ENCODE peak calls at places on chromosomes 13 and 19, in six cellular contexts. L is neuronal stem cell, N is H1, A is IMR-90, G is mesendoderm, Z is trophoblast cell. P is an unnamed sample.

GRCh38 chr19:16934489-16934888 is 45.7 kb downstream of the F2RL3 start:
- DNase-seq in L (no peak), N (no peak), A (no peak), G (no peak), Z (no peak), P (no peak)

GRCh38 chr19:32676186-32676894 is 692 bp downstream of the RGS9BP start:
- DNase-seq in L (peak; percentile 15), N (no peak), A (no peak), G (peak; percentile 48), Z (peak; percentile 56), P (no peak)

GRCh38 chr19:6947745-6948144 is 60.4 kb downstream of the ADGRE1 start:
- DNase-seq in L (no peak), N (no peak), A (no peak), G (no peak), Z (no peak), P (peak; percentile 44)

GRCh38 chr19:9566729-9567128 is 17.6 kb downstream of the ZNF121 start:
- DNase-seq in L (no peak), N (no peak), A (no peak), G (no peak), Z (peak; percentile 4), P (no peak)

GRCh38 chr19:5826531-5827341 is 12.8 kb downstream of the FUT6 start:
- DNase-seq in L (peak; percentile 32), N (no peak), A (no peak), G (peak; percentile 76), Z (peak; percentile 79), P (peak; percentile 56)

GRCh38 chr13:24032252-24032651 is 128.3 kb upstream of the SPATA13 start:
- DNase-seq in L (no peak), N (no peak), A (peak; percentile 84), G (no peak), Z (no peak), P (peak; percentile 21)

GRCh38 chr19:46998445-46999142 is 21.0 kb upstream of the NPAS1 start:
- DNase-seq in L (no peak), N (no peak), A (no peak), G (no peak), Z (no peak), P (no peak)

GRCh38 chr13:59701261-59701660 is 462.5 kb downstream of the DIAPH3 start:
- DNase-seq in L (no peak), N (no peak), A (no peak), G (no peak), Z (no peak), P (no peak)

GRCh38 chr13:45092668-45093067 is 27.6 kb upstream of the GTF2F2 start:
- DNase-seq in L (no peak), N (no peak), A (no peak), G (no peak), Z (no peak), P (no peak)

GRCh38 chr13:69980799-69981198 is 126.8 kb upstream of the ATXN8OS start:
- DNase-seq in L (no peak), N (no peak), A (no peak), G (no peak), Z (no peak), P (peak; percentile 16)

GRCh38 chr13:33676700-33677048 is 141.3 kb upstream of the RFC3 start:
- DNase-seq in L (no peak), N (no peak), A (peak; percentile 21), G (peak; percentile 37), Z (peak; percentile 49), P (peak; percentile 22)

GRCh38 chr13:62482351-62482750 is 1066.7 kb upstream of the PCDH20 start:
- DNase-seq in L (no peak), N (no peak), A (no peak), G (no peak), Z (no peak), P (no peak)

GRCh38 chr19:38250821-38251563 is 5.2 kb downstream of the PPP1R14A start:
- DNase-seq in L (no peak), N (no peak), A (no peak), G (no peak), Z (peak; percentile 55), P (peak; percentile 80)

GRCh38 chr19:10832659-10833296 is 3.2 kb downstream of the TMED1 start:
- DNase-seq in L (no peak), N (no peak), A (no peak), G (no peak), Z (no peak), P (no peak)

GRCh38 chr13:111249637-111250360 is 70.6 kb upstream of the TEX29 start:
- DNase-seq in L (no peak), N (no peak), A (no peak), G (no peak), Z (peak; percentile 15), P (no peak)

GRCh38 chr13:88424463-88424862 is 753.3 kb downstream of the SLITRK5 start:
- DNase-seq in L (no peak), N (no peak), A (no peak), G (no peak), Z (no peak), P (no peak)

GRCh38 chr19:13764821-13765394 is 586 bp downstream of the MRI1 start:
- DNase-seq in L (no peak), N (no peak), A (no peak), G (no peak), Z (peak; percentile 44), P (peak; percentile 27)

GRCh38 chr19:52114691-52115090 is 19.1 kb upstream of the ZNF841 start:
- DNase-seq in L (no peak), N (no peak), A (no peak), G (no peak), Z (no peak), P (no peak)

GRCh38 chr19:55669418-55670279 is 5.4 kb upstream of the EPN1 start:
- DNase-seq in L (no peak), N (no peak), A (no peak), G (no peak), Z (no peak), P (no peak)

GRCh38 chr13:38944219-38944618 is 46.4 kb downstream of the STOML3 start:
- DNase-seq in L (no peak), N (no peak), A (no peak), G (peak; percentile 46), Z (peak; percentile 23), P (no peak)

GRCh38 chr19:44813331-44814131 is 4.6 kb downstream of the BCAM start:
- DNase-seq in L (no peak), N (no peak), A (no peak), G (no peak), Z (no peak), P (no peak)

GRCh38 chr13:30112602-30113435 is 194.5 kb downstream of the KATNAL1 start:
- DNase-seq in L (peak; percentile 80), N (peak; percentile 43), A (peak; percentile 85), G (peak; percentile 90), Z (peak; percentile 91), P (peak; percentile 86)

DNA sequence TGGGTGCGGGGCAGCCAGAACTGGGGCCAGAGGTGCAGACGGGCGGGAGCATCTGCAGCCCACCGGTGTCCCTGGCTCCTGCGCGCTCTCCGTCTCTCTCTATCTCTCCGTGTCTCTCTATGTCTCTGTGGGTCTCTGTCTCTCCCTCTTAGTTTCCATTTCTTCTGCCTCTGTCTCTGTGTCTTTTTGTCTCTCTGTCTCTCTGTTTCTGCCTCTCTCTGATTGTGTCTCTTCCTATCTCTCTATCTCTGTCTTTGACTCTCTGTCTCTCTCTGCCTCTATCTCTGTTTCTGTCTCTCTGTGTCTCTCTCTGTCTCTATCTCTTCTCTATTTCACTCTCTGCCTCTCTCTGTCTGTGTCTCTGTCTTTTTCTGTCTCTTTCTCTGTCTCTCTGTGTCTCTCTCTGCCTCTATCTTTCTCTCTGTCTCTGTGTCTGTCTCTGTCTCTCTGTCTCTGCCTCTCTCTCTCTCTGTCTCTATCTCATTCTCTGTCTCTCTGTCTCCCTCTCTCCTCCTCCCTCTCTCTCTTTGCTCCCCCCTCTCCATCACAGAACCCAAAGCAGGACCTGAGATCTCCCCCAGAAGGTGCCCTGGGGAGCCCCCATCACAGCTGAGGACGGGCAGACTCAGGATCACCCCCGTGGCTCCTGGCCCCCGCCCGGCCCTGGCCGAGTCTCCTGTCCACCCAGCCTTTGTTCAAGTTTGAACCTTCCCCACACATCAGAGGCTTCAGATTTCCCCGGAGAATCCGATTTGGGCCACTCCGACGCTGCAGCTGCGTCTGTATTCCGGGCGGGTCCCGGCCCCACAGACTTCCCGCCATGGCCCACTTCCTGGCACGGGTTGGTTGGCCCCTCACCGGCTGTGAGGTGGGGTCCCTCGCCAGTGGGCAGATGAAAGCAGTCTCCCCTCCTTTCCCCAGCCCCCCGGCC is 48.6 kb upstream of the TCF3 start:
- DNase-seq in L (no peak), N (no peak), A (no peak), G (no peak), Z (no peak), P (no peak)
- H3K4me3 ChIP-seq in L (no peak overlapping the region), N (no peak overlapping the region), A (no peak overlapping the region), G (no peak overlapping the region), Z (no peak overlapping the region), P (no peak overlapping the region)

GRCh38 chr19:40750285-40751064 is at the start of gene ACTMAP:
- DNase-seq in L (peak; percentile 100), N (peak; percentile 99), A (peak; percentile 100), G (peak; percentile 100), Z (peak; percentile 100), P (peak; percentile 100)
- H2BK120ac ChIP-seq in L (no peak within 1 kb of the TSS), N (peak within 1 kb of the TSS; percentile 83), A (peak within 1 kb of the TSS; percentile 79), G (peak within 1 kb of the TSS; percentile 30), Z (peak within 1 kb of the TSS; percentile 91), P (peak within 1 kb of the TSS; percentile 91)

GRCh38 chr13:40194204-40194806 is 472.1 kb downstream of the FOXO1 start:
- DNase-seq in L (no peak), N (no peak), A (no peak), G (no peak), Z (no peak), P (no peak)
- H3K4me3 ChIP-seq in L (no peak overlapping the region), N (no peak overlapping the region), A (no peak overlapping the region), G (no peak overlapping the region), Z (no peak overlapping the region), P (peak overlapping the region; percentile 56)

GRCh38 chr19:42076375-42076944 is 494 bp downstream of the ZNF574 start:
- DNase-seq in L (no peak), N (no peak), A (no peak), G (no peak), Z (no peak), P (no peak)

GRCh38 chr19:42075364-42075615 is 676 bp upstream of the ZNF574 start:
- DNase-seq in L (no peak), N (no peak), A (no peak), G (peak; percentile 20), Z (no peak), P (no peak)

GRCh38 chr19:42078058-42078457 is 2.1 kb downstream of the ZNF574 start:
- DNase-seq in L (no peak), N (no peak), A (no peak), G (no peak), Z (no peak), P (no peak)

GRCh38 chr19:42074513-42075363 is 1.2 kb upstream of the ZNF574 start:
- DNase-seq in L (no peak), N (no peak), A (no peak), G (no peak), Z (no peak), P (no peak)

DNA sequence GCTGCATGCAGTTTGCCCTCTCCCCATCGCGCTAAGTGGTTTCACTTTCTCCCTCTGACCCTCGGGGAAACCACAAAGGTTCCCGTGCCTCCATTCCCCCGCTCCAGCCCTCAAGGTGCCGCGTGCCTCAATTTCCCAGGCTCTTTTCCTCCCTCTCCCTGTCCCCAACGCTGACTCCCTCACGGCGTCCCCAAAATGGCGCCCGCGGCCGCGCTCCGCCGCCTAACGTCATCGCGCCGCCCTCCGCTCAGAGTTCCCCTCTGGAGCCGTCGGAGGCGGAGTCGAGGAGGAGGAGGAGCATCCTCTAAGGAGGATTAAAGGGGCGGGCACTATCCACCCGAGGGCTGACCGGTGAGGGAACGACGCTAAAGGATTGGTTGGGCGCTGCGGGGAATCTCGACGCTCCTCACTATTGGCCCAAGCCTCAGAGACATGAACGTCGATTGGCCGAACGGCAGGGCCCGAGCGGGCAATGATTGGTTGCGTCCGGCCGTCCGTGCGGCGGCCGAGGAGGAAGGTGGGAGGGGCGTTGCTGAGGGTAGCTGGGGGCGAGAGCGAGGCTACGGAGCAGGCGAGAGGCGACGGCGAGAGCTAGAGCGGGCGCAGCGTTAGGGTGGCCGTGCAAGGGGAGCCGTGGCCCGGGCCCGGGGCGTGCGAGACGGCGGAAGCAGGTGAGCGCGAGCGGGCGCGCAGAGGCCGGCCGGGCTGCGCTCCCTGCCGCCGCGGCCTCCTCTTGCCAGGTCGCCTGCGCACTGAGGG is at the start of gene ZNF574:
- DNase-seq in L (peak; percentile 99), N (peak; percentile 99), A (peak; percentile 99), G (peak; percentile 100), Z (peak; percentile 100), P (peak; percentile 100)
- H2BK120ac ChIP-seq in L (no peak within 1 kb of the TSS), N (no peak within 1 kb of the TSS), A (peak within 1 kb of the TSS; percentile 66), G (peak within 1 kb of the TSS; percentile 77), Z (peak within 1 kb of the TSS; percentile 79), P (peak within 1 kb of the TSS; percentile 64)

P was measured in mesenchymal stem cell.